ENCODE peak calls at places on chromosomes 12 and 14, in nine cellular contexts. U is coronary artery; Z is esophagus squamous epithelium; B is fibroblast of lung; M is heart left ventricle; S is transverse colon; E is ovary; K is adipocyte; O is CD4-positive, alpha-beta memory T cell. F is an unnamed sample.

GRCh38 chr14:63051966-63052365 is 6.7 kb upstream of the KCNH5 start:
- DNase-seq in U (no peak), Z (no peak), B (no peak), M (no peak), S (no peak), E (no peak), K (no peak), O (no peak), F (no peak)

GRCh38 chr12:67697443-67697842 is 48.9 kb downstream of the DYRK2 start:
- DNase-seq in U (no peak), Z (no peak), B (no peak), M (no peak), S (no peak), E (no peak), K (no peak), O (peak), F (peak)

GRCh38 chr14:20714593-20715250 is 26.2 kb downstream of the ANG start:
- DNase-seq in U (peak), Z (no peak), B (peak), M (peak), S (peak), E (peak), K (no peak), O (no peak), F (peak)

GRCh38 chr12:57517187-57517586 is 3.1 kb downstream of the DDIT3 start:
- DNase-seq in U (no peak), Z (no peak), B (peak), M (no peak), S (no peak), E (no peak), K (peak), O (no peak), F (peak)

GRCh38 chr14:104735830-104736642 is 12.0 kb downstream of the ADSS1 start:
- DNase-seq in U (peak), Z (no peak), B (peak), M (peak), S (peak), E (peak), K (peak), O (no peak), F (peak)

GRCh38 chr14:106378191-106378590 is 851.8 kb downstream of the TMEM121 start:
- DNase-seq in U (no peak), Z (no peak), B (no peak), M (no peak), S (no peak), E (no peak), K (no peak), O (peak), F (no peak)

GRCh38 chr14:54837508-54838149 is 65.0 kb downstream of the GCH1 start:
- DNase-seq in U (no peak), Z (no peak), B (no peak), M (no peak), S (no peak), E (no peak), K (no peak), O (no peak), F (no peak)

GRCh38 chr14:73462078-73462715 is 3.9 kb upstream of the NUMB start:
- DNase-seq in U (no peak), Z (no peak), B (peak), M (peak), S (peak), E (peak), K (peak), O (no peak), F (peak)

GRCh38 chr12:76588881-76589565 is 29.5 kb upstream of the OSBPL8 start:
- DNase-seq in U (no peak), Z (no peak), B (peak), M (no peak), S (no peak), E (no peak), K (peak), O (no peak), F (peak)

GRCh38 chr12:13209279-13210021 is 12.9 kb downstream of the EMP1 start:
- DNase-seq in U (no peak), Z (no peak), B (no peak), M (no peak), S (no peak), E (no peak), K (no peak), O (no peak), F (no peak)

GRCh38 chr12:32551058-32551457 is 128.0 kb upstream of the DNM1L start:
- DNase-seq in U (no peak), Z (no peak), B (no peak), M (no peak), S (no peak), E (no peak), K (no peak), O (no peak), F (no peak)
- H3K4me3 ChIP-seq in U (no peak), Z (no peak), B (no peak), M (no peak), S (no peak), E (no peak), K (no peak), O (no peak), F (no peak)

GRCh38 chr12:96398422-96399080 is 1.7 kb downstream of the CDK17 start:
- DNase-seq in U (no peak), Z (no peak), B (peak), M (no peak), S (no peak), E (no peak), K (no peak), O (no peak), F (no peak)

GRCh38 chr12:96395236-96395635 is 5.0 kb downstream of the CDK17 start:
- DNase-seq in U (no peak), Z (no peak), B (no peak), M (no peak), S (no peak), E (no peak), K (no peak), O (no peak), F (no peak)

GRCh38 chr12:96397756-96398421 is 2.4 kb downstream of the CDK17 start:
- DNase-seq in U (no peak), Z (no peak), B (peak), M (no peak), S (no peak), E (no peak), K (peak), O (no peak), F (peak)

GRCh38 chr12:96396914-96397313 is 3.3 kb downstream of the CDK17 start:
- DNase-seq in U (no peak), Z (no peak), B (no peak), M (no peak), S (no peak), E (no peak), K (no peak), O (no peak), F (no peak)

GRCh38 chr12:96396209-96396608 is 4.0 kb downstream of the CDK17 start:
- DNase-seq in U (no peak), Z (no peak), B (no peak), M (no peak), S (no peak), E (no peak), K (no peak), O (no peak), F (no peak)
- H3K4me3 ChIP-seq in U (no peak), Z (no peak), B (peak), M (no peak), S (no peak), E (no peak), K (no peak), O (no peak), F (no peak)

GRCh38 chr14:28966416-28967233 is 200.0 kb downstream of the FOXG1 start:
- DNase-seq in U (no peak), Z (no peak), B (no peak), M (no peak), S (no peak), E (no peak), K (no peak), O (no peak), F (no peak)
- H3K4me3 ChIP-seq in U (no peak), Z (no peak), B (no peak), M (no peak), S (no peak), E (no peak), K (no peak), O (no peak), F (no peak)

DNA sequence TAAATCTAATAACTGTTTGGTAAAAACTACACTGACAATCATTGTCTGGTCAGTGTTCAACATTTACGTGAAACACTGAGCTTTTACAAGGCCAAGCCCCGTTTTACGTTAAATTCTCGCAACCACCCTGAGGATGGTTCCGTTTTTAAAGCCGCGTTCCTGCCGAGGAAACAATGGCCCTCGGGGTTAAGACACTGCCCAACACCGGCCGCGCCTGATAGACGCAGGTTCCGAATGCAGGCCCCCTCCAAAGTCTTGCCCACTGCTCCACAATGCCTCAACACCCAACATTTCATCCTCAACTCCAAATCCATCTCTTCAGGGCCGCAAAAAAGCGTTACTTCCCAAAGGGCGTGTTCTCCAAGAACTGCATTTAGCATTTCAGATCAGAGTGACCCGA is 953 bp upstream of the SNRPF start:
- DNase-seq in U (no peak), Z (no peak), B (no peak), M (no peak), S (no peak), E (no peak), K (no peak), O (no peak), F (no peak)
- H3K4me3 ChIP-seq in U (peak), Z (peak), B (no peak), M (no peak), S (no peak), E (peak), K (no peak), O (no peak), F (no peak)

DNA sequence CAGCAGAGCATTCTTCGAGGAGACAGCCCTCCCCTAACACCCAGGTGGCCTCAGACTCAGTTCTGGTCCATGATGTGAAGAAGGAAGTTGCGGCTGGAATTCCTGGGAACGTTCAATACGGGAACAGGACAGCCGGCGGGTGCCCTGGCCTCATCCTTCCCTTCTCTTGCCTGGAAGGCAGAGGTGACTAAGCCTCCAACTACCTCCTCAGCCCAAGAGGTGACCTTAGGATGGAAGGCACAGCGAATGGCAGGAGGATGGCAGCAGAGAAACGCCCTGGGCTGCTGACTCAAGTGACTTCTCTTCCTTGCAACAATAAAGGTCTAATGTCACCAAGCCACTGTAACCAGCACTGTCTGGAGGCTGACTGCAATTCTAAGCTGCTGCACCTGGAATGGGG is 36.1 kb downstream of the DHX37 start:
- DNase-seq in U (no peak), Z (no peak), B (no peak), M (no peak), S (no peak), E (no peak), K (no peak), O (no peak), F (no peak)
- H3K4me3 ChIP-seq in U (no peak), Z (no peak), B (no peak), M (no peak), S (no peak), E (no peak), K (no peak), O (no peak), F (no peak)

GRCh38 chr12:130460611-130461478 is 123.2 kb downstream of the PIWIL1 start:
- DNase-seq in U (no peak), Z (no peak), B (no peak), M (no peak), S (no peak), E (no peak), K (no peak), O (no peak), F (no peak)

GRCh38 chr12:130461868-130462557 is 124.3 kb downstream of the PIWIL1 start:
- DNase-seq in U (no peak), Z (no peak), B (no peak), M (no peak), S (no peak), E (no peak), K (no peak), O (no peak), F (no peak)

GRCh38 chr12:130458341-130458740 is 120.7 kb downstream of the PIWIL1 start:
- DNase-seq in U (no peak), Z (no peak), B (no peak), M (no peak), S (no peak), E (no peak), K (no peak), O (no peak), F (no peak)

GRCh38 chr12:130462558-130462924 is 124.9 kb downstream of the PIWIL1 start:
- DNase-seq in U (no peak), Z (no peak), B (no peak), M (no peak), S (no peak), E (no peak), K (no peak), O (no peak), F (no peak)

GRCh38 chr12:130459916-130460315 is 122.2 kb downstream of the PIWIL1 start:
- DNase-seq in U (no peak), Z (no peak), B (no peak), M (no peak), S (no peak), E (no peak), K (no peak), O (no peak), F (no peak)
- H3K4me3 ChIP-seq in U (no peak), Z (no peak), B (no peak), M (no peak), S (no peak), E (no peak), K (no peak), O (no peak), F (no peak)

F was measured in AG10803.